ENCODE peak calls at places on chromosome 13, in seven cellular contexts. C is mucosa of descending colon; W is GM23248; E is transverse colon; O is CD8-positive, alpha-beta T cell; Q is tibial artery; S is heart right ventricle. Z is an unnamed sample.

GRCh38 chr13:87344176-87344575 is 327.0 kb upstream of the SLITRK5 start:
- DNase-seq in O (no peak), C (no peak), S (no peak), E (no peak), Q (no peak), W (no peak), Z (no peak)

GRCh38 chr13:110187501-110188161 is 119.3 kb downstream of the COL4A1 start:
- DNase-seq in O (no peak), W (peak), Q (no peak), S (peak), C (no peak), E (no peak), Z (no peak)

GRCh38 chr13:49220856-49221614 is 897 bp downstream of the MLNR start:
- DNase-seq in W (peak), S (peak), C (no peak), E (no peak), Q (no peak), O (no peak), Z (no peak)

GRCh38 chr13:111951982-111952565 is 114.9 kb upstream of the SOX1 start:
- DNase-seq in W (no peak), E (no peak), Q (no peak), O (no peak), C (no peak), S (no peak), Z (no peak)

GRCh38 chr13:73133536-73133935 is 74.7 kb downstream of the KLF5 start:
- DNase-seq in C (peak), W (peak), Q (no peak), S (no peak), E (peak), O (no peak), Z (no peak)

GRCh38 chr13:20652946-20653345 is 50.6 kb upstream of the IL17D start:
- DNase-seq in O (no peak), S (no peak), W (no peak), Q (no peak), E (no peak), C (no peak), Z (no peak)

GRCh38 chr13:112506046-112506445 is 81.9 kb downstream of the TUBGCP3 start:
- DNase-seq in O (no peak), Q (no peak), W (peak), S (no peak), E (no peak), C (no peak), Z (no peak)

GRCh38 chr13:27796544-27797227 is 4.4 kb downstream of the GSX1 start:
- DNase-seq in Q (peak), E (no peak), W (no peak), C (no peak), S (no peak), O (no peak), Z (no peak)

GRCh38 chr13:21360463-21360862 is 98.6 kb downstream of the ZDHHC20 start:
- DNase-seq in S (no peak), O (no peak), E (no peak), Q (no peak), W (no peak), C (no peak), Z (no peak)

GRCh38 chr13:96052655-96053002 is 572 bp downstream of the UGGT2 start:
- DNase-seq in C (no peak), E (no peak), W (peak), O (no peak), Q (no peak), S (no peak), Z (no peak)

GRCh38 chr13:58081301-58081820 is 449.8 kb downstream of the PCDH17 start:
- DNase-seq in E (no peak), C (no peak), O (no peak), W (no peak), Q (no peak), S (no peak), Z (no peak)

GRCh38 chr13:30340367-30341184 is 33.2 kb upstream of the KATNAL1 start:
- DNase-seq in S (peak), Q (peak), E (peak), O (no peak), W (peak), C (no peak), Z (peak)

GRCh38 chr13:30061217-30061616 is 210.8 kb upstream of the UBL3 start:
- DNase-seq in O (no peak), S (no peak), C (no peak), Q (no peak), E (no peak), W (no peak), Z (no peak)

GRCh38 chr13:99442273-99442895 is 58.9 kb upstream of the TM9SF2 start:
- DNase-seq in O (peak), C (no peak), E (peak), W (peak), S (no peak), Q (no peak), Z (no peak)

DNA sequence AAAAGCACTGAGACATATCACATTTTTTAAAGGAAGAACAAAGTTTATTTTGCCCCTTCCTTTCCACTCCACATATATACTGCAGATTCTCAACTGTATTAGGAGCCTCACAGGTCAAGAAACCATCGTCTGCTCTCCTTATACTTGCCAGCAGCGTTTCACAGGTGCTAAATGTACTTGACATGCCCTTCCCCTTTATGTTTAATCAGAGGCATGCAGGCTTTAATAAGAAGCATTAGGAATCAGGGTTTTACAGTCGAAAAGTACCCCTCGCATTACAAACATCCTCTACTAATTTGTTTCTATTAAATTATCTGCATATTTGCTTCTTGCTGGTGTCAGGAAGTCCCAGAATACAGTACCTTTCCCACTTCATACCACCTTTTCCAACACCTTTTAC is 3.7 kb upstream of the RAP2A start:
- DNase-seq in W (no peak), Q (no peak), O (no peak), E (no peak), C (no peak), S (no peak), Z (no peak)
- H3K4me3 ChIP-seq in W (peak), Q (no peak), O (no peak), E (no peak), C (no peak), S (no peak), Z (no peak)

DNA sequence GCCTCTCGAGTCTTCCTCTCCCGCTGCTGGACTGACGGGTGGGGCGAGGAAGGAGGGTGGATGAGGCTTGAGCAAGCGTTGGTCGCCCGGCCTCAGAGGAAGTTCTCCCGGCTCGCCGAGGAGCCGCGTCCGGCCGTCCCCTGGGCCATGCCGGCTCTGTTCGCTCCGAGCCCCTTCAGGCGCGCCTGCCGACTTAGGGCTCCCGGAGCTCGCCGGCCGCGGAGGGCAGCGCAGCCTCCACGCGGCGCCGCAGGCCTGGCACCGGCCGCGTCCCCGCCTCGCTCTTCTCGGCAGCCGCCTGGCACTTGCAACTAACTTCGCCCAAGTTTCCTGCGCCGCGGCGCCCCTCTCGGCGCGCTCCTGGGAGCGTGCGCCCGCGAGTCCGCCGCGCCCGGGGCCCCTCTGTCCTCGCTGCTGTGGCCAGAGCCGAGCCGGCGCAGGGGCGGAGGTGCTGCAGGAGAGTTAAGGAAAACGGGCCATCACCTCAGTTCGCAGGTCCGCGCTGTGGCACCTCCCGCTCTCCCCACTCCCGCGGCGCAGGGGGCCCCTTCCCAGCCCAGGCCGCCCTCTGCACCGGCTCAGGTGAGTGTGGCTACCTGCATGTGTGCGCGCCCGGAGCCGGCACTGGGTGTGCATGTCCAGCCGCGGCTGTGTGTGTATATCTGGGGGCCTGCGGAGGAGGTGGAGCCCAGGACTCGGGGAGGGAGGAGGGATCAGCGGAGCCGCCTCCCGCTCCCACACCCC is 639 bp upstream of the SOX21 start:
- DNase-seq in O (no peak), W (peak), S (no peak), E (no peak), Q (no peak), C (no peak), Z (no peak)
- H3K4me3 ChIP-seq in O (no peak), W (peak), S (peak), E (no peak), Q (peak), C (no peak), Z (peak)

GRCh38 chr13:98158172-98158907 is 15.4 kb downstream of the FARP1 start:
- DNase-seq in S (no peak), C (no peak), Q (no peak), W (no peak), E (no peak), O (no peak), Z (no peak)
- H3K4me3 ChIP-seq in S (no peak), C (no peak), Q (no peak), W (no peak), E (no peak), O (no peak), Z (no peak)

DNA sequence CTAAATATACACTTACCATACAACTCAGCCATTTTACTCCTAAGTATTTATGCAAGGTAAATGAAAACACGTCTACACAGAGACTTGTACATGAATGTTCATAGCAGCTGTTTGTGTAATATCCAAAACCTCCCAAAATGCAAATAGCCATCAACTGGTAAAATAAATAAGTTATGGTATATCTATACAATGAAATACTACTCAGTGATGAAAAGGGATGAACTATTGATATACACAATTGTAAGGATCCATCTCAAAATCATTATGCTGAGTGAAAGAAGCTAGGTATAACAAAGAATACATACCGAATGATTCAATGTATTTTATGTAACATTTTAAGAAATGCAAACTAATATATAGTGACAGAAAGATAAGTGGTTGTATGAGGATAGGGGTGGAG is 149.8 kb upstream of the TNFSF11 start:
- DNase-seq in O (no peak), C (no peak), S (no peak), W (no peak), Q (no peak), E (no peak), Z (no peak)
- H3K4me3 ChIP-seq in O (no peak), C (no peak), S (no peak), W (no peak), Q (no peak), E (no peak), Z (no peak)

DNA sequence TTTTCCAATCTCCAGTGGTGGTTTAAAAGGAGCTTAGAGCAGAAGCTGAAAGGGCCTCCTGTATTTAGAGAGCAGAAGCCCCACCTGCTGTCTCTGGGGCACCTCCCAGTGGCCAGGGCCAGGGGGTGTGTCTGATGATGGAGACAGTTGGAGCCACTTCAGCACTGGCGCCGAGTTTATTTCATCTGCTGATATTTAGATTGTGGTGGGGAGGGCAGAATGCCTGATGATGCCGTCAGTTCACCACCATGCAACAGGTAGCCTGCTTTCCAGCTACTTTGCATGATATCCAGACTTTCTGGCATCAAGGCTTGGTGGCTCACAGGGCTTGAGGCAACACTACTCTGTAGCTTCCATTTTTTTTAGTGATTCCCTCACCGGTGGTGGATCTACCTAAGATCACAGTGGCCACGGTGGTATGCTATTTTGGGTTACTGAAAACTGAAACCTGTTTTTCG is 371.9 kb downstream of the KCNRG start:
- DNase-seq in W (peak), S (peak), Q (no peak), E (peak), O (peak), C (peak), Z (no peak)
- H3K4me3 ChIP-seq in W (no peak), S (peak), Q (peak), E (no peak), O (no peak), C (no peak), Z (no peak)

GRCh38 chr13:33018886-33019285 is 2.7 kb downstream of the KL start:
- DNase-seq in O (no peak), Q (no peak), C (no peak), S (no peak), W (no peak), E (no peak), Z (no peak)

GRCh38 chr13:33015791-33016323 is 366 bp upstream of the KL start:
- DNase-seq in W (peak), E (peak), O (no peak), Q (no peak), S (peak), C (peak), Z (no peak)

GRCh38 chr13:33015275-33015674 is 948 bp upstream of the KL start:
- DNase-seq in Q (no peak), S (no peak), C (no peak), E (no peak), W (no peak), O (no peak), Z (peak)

GRCh38 chr13:33017410-33017929 is 1.2 kb downstream of the KL start:
- DNase-seq in O (no peak), E (peak), C (peak), S (peak), W (peak), Q (peak), Z (peak)

GRCh38 chr13:33016414-33017409 is at the start of gene KL:
- DNase-seq in S (peak), W (peak), C (peak), Q (peak), O (no peak), E (peak), Z (peak)
- H3K4me3 ChIP-seq in S (peak), W (peak), C (no peak), Q (peak), O (peak), E (peak), Z (peak)

DNA sequence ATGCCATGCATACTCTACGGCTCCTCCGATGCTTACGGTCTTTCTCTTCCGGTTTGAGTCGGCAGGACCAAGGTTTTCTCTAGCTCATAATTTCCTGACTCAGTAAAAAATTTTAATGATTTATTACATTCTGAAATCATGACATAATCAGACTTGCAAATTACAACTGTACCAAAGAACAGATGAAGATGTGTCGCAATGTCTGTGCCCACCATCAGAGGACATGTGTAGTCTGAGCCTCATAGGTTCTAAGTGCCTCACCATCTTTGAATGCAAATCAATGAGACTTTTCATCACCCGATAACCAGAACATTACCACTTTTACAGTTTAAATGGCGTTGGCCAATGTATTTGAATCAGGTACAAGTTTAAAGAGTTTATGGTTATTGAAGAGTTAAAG is 213.1 kb downstream of the NHLRC3 start:
- DNase-seq in S (no peak), E (no peak), O (no peak), C (no peak), Q (no peak), W (no peak), Z (no peak)
- H3K4me3 ChIP-seq in S (no peak), E (no peak), O (no peak), C (no peak), Q (no peak), W (no peak), Z (no peak)

GRCh38 chr13:94704347-94705080 is 7.8 kb downstream of the SOX21 start:
- DNase-seq in O (no peak), E (no peak), Q (no peak), C (no peak), S (no peak), W (no peak), Z (no peak)

GRCh38 chr13:94702181-94703041 is 9.9 kb downstream of the SOX21 start:
- DNase-seq in C (no peak), S (no peak), Q (no peak), O (no peak), E (no peak), W (no peak), Z (no peak)

GRCh38 chr13:94703721-94704314 is 8.5 kb downstream of the SOX21 start:
- DNase-seq in E (no peak), Q (no peak), W (no peak), O (no peak), S (no peak), C (no peak), Z (no peak)

GRCh38 chr13:94701313-94702180 is 10.8 kb downstream of the SOX21 start:
- DNase-seq in C (no peak), W (no peak), Q (no peak), E (no peak), S (no peak), O (no peak), Z (no peak)

DNA sequence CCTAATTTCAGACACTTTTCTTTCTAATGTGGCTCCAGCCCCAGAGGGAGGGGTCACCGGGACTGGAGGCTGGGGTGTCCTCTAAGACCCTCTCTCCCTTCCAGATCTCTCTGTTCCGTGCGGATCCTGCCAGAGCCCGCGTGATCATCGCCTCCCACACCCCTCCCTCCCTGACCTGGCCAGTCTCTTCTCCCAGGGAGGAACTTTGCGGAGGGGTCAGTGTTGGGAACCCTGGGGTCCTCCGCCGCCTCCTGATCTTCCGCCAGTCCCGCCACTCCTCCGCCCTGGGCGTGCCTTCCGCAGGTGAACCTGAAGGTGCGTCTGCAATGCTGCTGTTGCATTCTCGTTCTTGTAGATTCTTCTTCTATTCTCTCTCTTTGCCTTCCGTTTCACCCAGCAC is 9.1 kb downstream of the SOX21 start:
- DNase-seq in W (no peak), Q (no peak), E (no peak), S (no peak), O (no peak), C (no peak), Z (no peak)
- H3K4me3 ChIP-seq in W (no peak), Q (no peak), E (no peak), S (no peak), O (no peak), C (no peak), Z (no peak)

GRCh38 chr13:24745861-24746617 is 17.9 kb upstream of the RNF17 start:
- DNase-seq in O (no peak), S (no peak), Q (no peak), W (peak), E (no peak), C (no peak), Z (peak)
- H3K4me3 ChIP-seq in O (no peak), S (peak), Q (no peak), W (no peak), E (no peak), C (no peak), Z (no peak)